ENCODE peak calls at places on chromosome 5, in seven cellular contexts. Z, H, P, G, W, J and D are unnamed samples.

GRCh38 chr5:132459031-132459982 is 31.3 kb downstream of the IRF1 start:
- DNase-seq in J (peak; percentile 63), W (no peak), H (no peak), G (no peak), P (no peak), Z (peak; percentile 85), D (no peak)

GRCh38 chr5:122493091-122493775 is 181.2 kb downstream of the SNCAIP start:
- DNase-seq in J (no peak), G (peak; percentile 78), P (no peak), H (peak; percentile 55), Z (no peak), W (no peak), D (peak; percentile 34)

GRCh38 chr5:84647581-84647980 is 262.9 kb upstream of the EDIL3 start:
- DNase-seq in Z (no peak), P (no peak), H (no peak), J (no peak), G (no peak), W (no peak), D (no peak)

GRCh38 chr5:158880514-158881001 is 219.2 kb downstream of the EBF1 start:
- DNase-seq in J (no peak), G (no peak), Z (no peak), W (no peak), P (no peak), H (no peak), D (no peak)

GRCh38 chr5:133499896-133500295 is 112.4 kb downstream of the FSTL4 start:
- DNase-seq in Z (no peak), J (no peak), H (no peak), G (no peak), P (no peak), W (no peak), D (no peak)

GRCh38 chr5:95647331-95647659 is 718 bp downstream of the RFESD start:
- DNase-seq in P (no peak), H (no peak), J (no peak), G (no peak), W (no peak), Z (no peak), D (no peak)

GRCh38 chr5:15191012-15191411 is 309.0 kb upstream of the FBXL7 start:
- DNase-seq in H (no peak), J (peak; percentile 15), W (no peak), P (no peak), Z (peak; percentile 9), G (no peak), D (no peak)

GRCh38 chr5:32778403-32778802 is 67.3 kb downstream of the NPR3 start:
- DNase-seq in W (no peak), P (no peak), H (no peak), Z (no peak), J (no peak), G (no peak), D (no peak)

GRCh38 chr5:80921026-80921425 is 39.1 kb upstream of the RASGRF2 start:
- DNase-seq in G (no peak), Z (no peak), P (no peak), H (peak; percentile 79), W (no peak), J (no peak), D (no peak)

GRCh38 chr5:140468188-140468587 is 66.6 kb downstream of the ANKHD1 start:
- DNase-seq in G (no peak), W (no peak), J (no peak), P (no peak), Z (no peak), H (no peak), D (no peak)

GRCh38 chr5:43019615-43020293 is 20.4 kb downstream of the ANXA2R start:
- DNase-seq in H (peak; percentile 90), Z (peak; percentile 68), W (peak; percentile 54), P (peak; percentile 65), G (peak; percentile 72), J (peak; percentile 32), D (peak; percentile 80)